ENCODE peak calls at places on chromosomes 1 and 21, in seven cellular contexts. One of them, this sample, is unnamed.

GRCh38 chr1:203038217-203038741 is 12.0 kb downstream of the PPFIA4 start:
- DNase-seq in left ventricle myocardium inferior: peak; percentile 70
- DNase-seq in aorta: peak; percentile 91
- DNase-seq in heart left ventricle: peak; percentile 80
- DNase-seq in body of pancreas: peak; percentile 20
- DNase-seq in Peyer's patch: no peak
- DNase-seq in thoracic aorta: peak; percentile 67
- DNase-seq in this sample: no peak

GRCh38 chr1:212975607-212975918 is 25.2 kb downstream of the VASH2 start:
- DNase-seq in aorta: no peak
- DNase-seq in heart left ventricle: no peak
- DNase-seq in Peyer's patch: no peak
- DNase-seq in thoracic aorta: no peak
- DNase-seq in left ventricle myocardium inferior: no peak
- DNase-seq in body of pancreas: no peak
- DNase-seq in this sample: no peak

GRCh38 chr1:237115035-237115434 is 73.1 kb downstream of the RYR2 start:
- DNase-seq in thoracic aorta: no peak
- DNase-seq in aorta: no peak
- DNase-seq in Peyer's patch: no peak
- DNase-seq in left ventricle myocardium inferior: no peak
- DNase-seq in heart left ventricle: no peak
- DNase-seq in body of pancreas: no peak
- DNase-seq in this sample: no peak

GRCh38 chr1:228348708-228349467 is 57.7 kb downstream of the TRIM11 start:
- DNase-seq in aorta: peak; percentile 15
- DNase-seq in body of pancreas: peak; percentile 2
- DNase-seq in Peyer's patch: no peak
- DNase-seq in heart left ventricle: no peak
- DNase-seq in thoracic aorta: no peak
- DNase-seq in left ventricle myocardium inferior: peak; percentile 4
- DNase-seq in this sample: no peak

GRCh38 chr1:200973937-200974657 is 49.4 kb downstream of the KIF21B start:
- DNase-seq in left ventricle myocardium inferior: no peak
- DNase-seq in heart left ventricle: peak; percentile 50
- DNase-seq in Peyer's patch: peak; percentile 58
- DNase-seq in aorta: peak; percentile 62
- DNase-seq in thoracic aorta: no peak
- DNase-seq in body of pancreas: no peak
- DNase-seq in this sample: no peak

GRCh38 chr1:162942903-162943567 is 82.1 kb upstream of the CCDC190 start:
- DNase-seq in Peyer's patch: no peak
- DNase-seq in left ventricle myocardium inferior: no peak
- DNase-seq in thoracic aorta: no peak
- DNase-seq in aorta: no peak
- DNase-seq in heart left ventricle: no peak
- DNase-seq in body of pancreas: no peak
- DNase-seq in this sample: no peak

GRCh38 chr1:66351913-66352312 is 182.0 kb upstream of the SGIP1 start:
- DNase-seq in body of pancreas: no peak
- DNase-seq in thoracic aorta: no peak
- DNase-seq in heart left ventricle: no peak
- DNase-seq in left ventricle myocardium inferior: no peak
- DNase-seq in aorta: no peak
- DNase-seq in Peyer's patch: no peak
- DNase-seq in this sample: no peak

GRCh38 chr1:231949277-231950122 is 322.9 kb downstream of the DISC1 start:
- DNase-seq in body of pancreas: no peak
- DNase-seq in aorta: no peak
- DNase-seq in thoracic aorta: no peak
- DNase-seq in heart left ventricle: no peak
- DNase-seq in Peyer's patch: no peak
- DNase-seq in left ventricle myocardium inferior: peak; percentile 29
- DNase-seq in this sample: no peak

GRCh38 chr1:234280500-234280899 is 92.8 kb upstream of the COA6 start:
- DNase-seq in aorta: no peak
- DNase-seq in body of pancreas: no peak
- DNase-seq in heart left ventricle: no peak
- DNase-seq in Peyer's patch: no peak
- DNase-seq in thoracic aorta: no peak
- DNase-seq in left ventricle myocardium inferior: no peak
- DNase-seq in this sample: no peak

GRCh38 chr21:34369741-34370140 is 5.6 kb upstream of the SMIM11 start:
- DNase-seq in Peyer's patch: no peak
- DNase-seq in aorta: no peak
- DNase-seq in left ventricle myocardium inferior: no peak
- DNase-seq in body of pancreas: no peak
- DNase-seq in heart left ventricle: no peak
- DNase-seq in thoracic aorta: no peak
- DNase-seq in this sample: no peak

GRCh38 chr1:161768986-161769672 is 3.0 kb downstream of the ATF6 start:
- DNase-seq in thoracic aorta: no peak
- DNase-seq in left ventricle myocardium inferior: no peak
- DNase-seq in heart left ventricle: no peak
- DNase-seq in Peyer's patch: no peak
- DNase-seq in aorta: no peak
- DNase-seq in body of pancreas: no peak
- DNase-seq in this sample: no peak

GRCh38 chr21:34958040-34958439 is 91.1 kb downstream of the RUNX1 start:
- DNase-seq in thoracic aorta: no peak
- DNase-seq in aorta: no peak
- DNase-seq in Peyer's patch: no peak
- DNase-seq in body of pancreas: no peak
- DNase-seq in heart left ventricle: no peak
- DNase-seq in left ventricle myocardium inferior: no peak
- DNase-seq in this sample: no peak

GRCh38 chr21:29390778-29391177 is 92.1 kb downstream of the BACH1 start:
- DNase-seq in left ventricle myocardium inferior: no peak
- DNase-seq in heart left ventricle: no peak
- DNase-seq in aorta: no peak
- DNase-seq in Peyer's patch: no peak
- DNase-seq in thoracic aorta: no peak
- DNase-seq in body of pancreas: no peak
- DNase-seq in this sample: no peak

GRCh38 chr21:17527240-17527639 is 14.4 kb downstream of the CXADR start:
- DNase-seq in left ventricle myocardium inferior: no peak
- DNase-seq in thoracic aorta: no peak
- DNase-seq in aorta: no peak
- DNase-seq in heart left ventricle: no peak
- DNase-seq in body of pancreas: no peak
- DNase-seq in Peyer's patch: no peak
- DNase-seq in this sample: peak; percentile 11

GRCh38 chr1:20771780-20772179 is 15.3 kb downstream of the HP1BP3 start:
- DNase-seq in aorta: no peak
- DNase-seq in body of pancreas: no peak
- DNase-seq in thoracic aorta: no peak
- DNase-seq in Peyer's patch: no peak
- DNase-seq in left ventricle myocardium inferior: no peak
- DNase-seq in heart left ventricle: no peak
- DNase-seq in this sample: no peak

DNA sequence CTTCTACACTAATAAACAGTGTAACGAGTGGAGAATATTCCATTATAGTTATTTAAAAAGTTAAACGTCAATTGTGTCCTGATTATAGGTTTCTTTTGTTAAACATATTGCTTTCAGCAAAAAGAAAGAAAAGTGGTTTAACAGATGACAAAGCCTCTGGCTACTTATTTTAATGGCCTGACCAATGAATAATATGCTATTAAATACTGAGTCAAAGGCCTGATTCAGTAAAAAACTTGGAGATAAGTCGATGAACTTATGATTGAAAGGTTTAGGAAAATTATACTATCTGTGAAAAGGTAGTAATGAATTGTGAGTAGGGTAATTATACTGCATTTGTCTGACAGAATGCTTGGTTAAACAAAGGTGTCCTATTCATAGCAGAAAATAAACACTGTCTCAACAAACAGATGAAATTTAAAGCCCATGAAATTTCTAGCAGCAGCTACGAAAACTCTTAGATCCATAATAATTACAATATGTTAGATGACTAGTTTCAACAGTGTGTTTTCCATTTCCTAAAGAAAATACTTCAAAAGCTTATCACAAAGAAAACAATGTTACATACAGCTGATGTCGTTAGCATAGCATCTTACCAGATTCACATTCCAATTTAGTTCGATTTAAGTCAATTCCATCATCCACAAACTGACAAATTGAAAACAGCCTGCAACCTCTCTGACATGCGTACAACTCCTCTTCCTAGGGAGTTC is 6.2 kb downstream of the TMEM59 start:
- DNase-seq in heart left ventricle: no peak
- DNase-seq in body of pancreas: no peak
- DNase-seq in Peyer's patch: no peak
- DNase-seq in left ventricle myocardium inferior: no peak
- DNase-seq in aorta: no peak
- DNase-seq in thoracic aorta: no peak
- DNase-seq in this sample: no peak
- H3K4me1 ChIP-seq in heart left ventricle: peaks cover 70% of the 10 kb centered on the region
- H3K4me1 ChIP-seq in body of pancreas: peaks cover 47% of the 10 kb centered on the region
- H3K4me1 ChIP-seq in Peyer's patch: no peaks in the 10 kb centered on the region
- H3K4me1 ChIP-seq in left ventricle myocardium inferior: peaks cover 73% of the 10 kb centered on the region
- H3K4me1 ChIP-seq in aorta: peaks cover 1% of the 10 kb centered on the region
- H3K4me1 ChIP-seq in thoracic aorta: peaks cover 29% of the 10 kb centered on the region
- H3K4me1 ChIP-seq in this sample: peaks cover 2% of the 10 kb centered on the region

GRCh38 chr1:46490603-46491499 is 1.2 kb downstream of the DMBX1 start:
- DNase-seq in body of pancreas: no peak
- DNase-seq in Peyer's patch: no peak
- DNase-seq in thoracic aorta: no peak
- DNase-seq in heart left ventricle: peak; percentile 45
- DNase-seq in aorta: peak; percentile 72
- DNase-seq in left ventricle myocardium inferior: no peak
- DNase-seq in this sample: no peak
- H3K27me3 ChIP-seq in body of pancreas: peaks cover 6% of the 10 kb centered on the region
- H3K27me3 ChIP-seq in Peyer's patch: peaks cover 57% of the 10 kb centered on the region
- H3K27me3 ChIP-seq in thoracic aorta: peaks cover 8% of the 10 kb centered on the region
- H3K27me3 ChIP-seq in heart left ventricle: peaks cover 100% of the 10 kb centered on the region
- H3K27me3 ChIP-seq in aorta: no peaks in the 10 kb centered on the region
- H3K27me3 ChIP-seq in left ventricle myocardium inferior: peaks cover 100% of the 10 kb centered on the region
- H3K27me3 ChIP-seq in this sample: peaks cover 46% of the 10 kb centered on the region

DNA sequence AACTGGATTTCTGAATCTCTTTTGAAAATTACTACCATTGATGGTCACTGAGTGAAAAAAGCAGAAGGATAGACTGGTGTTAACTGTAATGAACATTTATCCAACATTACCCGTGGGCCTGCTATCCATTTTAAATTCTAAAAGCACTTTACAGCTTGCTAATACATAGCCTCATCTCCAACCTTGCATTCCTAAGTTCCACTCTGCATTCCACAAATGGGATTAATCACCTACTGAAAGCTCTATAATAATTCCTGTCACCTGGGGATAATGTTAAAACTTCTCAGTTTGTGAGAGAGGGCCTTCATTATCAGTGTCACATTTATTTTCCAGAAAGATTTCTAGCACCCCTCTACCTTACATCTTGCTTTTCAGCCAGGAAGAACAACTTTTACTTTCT is 38.2 kb downstream of the PTPRC start:
- DNase-seq in left ventricle myocardium inferior: no peak
- DNase-seq in heart left ventricle: no peak
- DNase-seq in thoracic aorta: no peak
- DNase-seq in Peyer's patch: no peak
- DNase-seq in aorta: no peak
- DNase-seq in body of pancreas: no peak
- DNase-seq in this sample: no peak
- H3K4me1 ChIP-seq in left ventricle myocardium inferior: no peaks in the 10 kb centered on the region
- H3K4me1 ChIP-seq in heart left ventricle: no peaks in the 10 kb centered on the region
- H3K4me1 ChIP-seq in thoracic aorta: no peaks in the 10 kb centered on the region
- H3K4me1 ChIP-seq in Peyer's patch: no peaks in the 10 kb centered on the region
- H3K4me1 ChIP-seq in aorta: no peaks in the 10 kb centered on the region
- H3K4me1 ChIP-seq in body of pancreas: peaks cover 4% of the 10 kb centered on the region
- H3K4me1 ChIP-seq in this sample: no peaks in the 10 kb centered on the region

GRCh38 chr1:214010717-214011116 is 22.9 kb downstream of the PROX1 start:
- DNase-seq in Peyer's patch: no peak
- DNase-seq in body of pancreas: no peak
- DNase-seq in thoracic aorta: no peak
- DNase-seq in aorta: no peak
- DNase-seq in left ventricle myocardium inferior: no peak
- DNase-seq in heart left ventricle: no peak
- DNase-seq in this sample: no peak
- H3K27me3 ChIP-seq in Peyer's patch: no peaks in the 10 kb centered on the region
- H3K27me3 ChIP-seq in body of pancreas: no peaks in the 10 kb centered on the region
- H3K27me3 ChIP-seq in thoracic aorta: no peaks in the 10 kb centered on the region
- H3K27me3 ChIP-seq in aorta: no peaks in the 10 kb centered on the region
- H3K27me3 ChIP-seq in left ventricle myocardium inferior: no peaks in the 10 kb centered on the region
- H3K27me3 ChIP-seq in heart left ventricle: no peaks in the 10 kb centered on the region
- H3K27me3 ChIP-seq in this sample: no peaks in the 10 kb centered on the region

GRCh38 chr1:30742300-30742962 is 15.1 kb downstream of the LAPTM5 start:
- DNase-seq in aorta: no peak
- DNase-seq in thoracic aorta: no peak
- DNase-seq in Peyer's patch: no peak
- DNase-seq in left ventricle myocardium inferior: no peak
- DNase-seq in heart left ventricle: no peak
- DNase-seq in body of pancreas: no peak
- DNase-seq in this sample: no peak
- H3K4me1 ChIP-seq in aorta: no peaks in the 10 kb centered on the region
- H3K4me1 ChIP-seq in thoracic aorta: peaks cover 10% of the 10 kb centered on the region
- H3K4me1 ChIP-seq in Peyer's patch: no peaks in the 10 kb centered on the region
- H3K4me1 ChIP-seq in left ventricle myocardium inferior: no peaks in the 10 kb centered on the region
- H3K4me1 ChIP-seq in heart left ventricle: no peaks in the 10 kb centered on the region
- H3K4me1 ChIP-seq in body of pancreas: peaks cover 7% of the 10 kb centered on the region
- H3K4me1 ChIP-seq in this sample: no peaks in the 10 kb centered on the region

GRCh38 chr21:45994086-45994661 is 12.6 kb downstream of the COL6A1 start:
- DNase-seq in thoracic aorta: no peak
- DNase-seq in left ventricle myocardium inferior: peak; percentile 17
- DNase-seq in heart left ventricle: peak; percentile 64
- DNase-seq in aorta: peak; percentile 69
- DNase-seq in Peyer's patch: peak; percentile 42
- DNase-seq in body of pancreas: peak; percentile 7
- DNase-seq in this sample: no peak

GRCh38 chr21:45996311-45997204 is 15.0 kb downstream of the COL6A1 start:
- DNase-seq in left ventricle myocardium inferior: peak; percentile 11
- DNase-seq in Peyer's patch: peak; percentile 41
- DNase-seq in aorta: peak; percentile 75
- DNase-seq in heart left ventricle: peak; percentile 56
- DNase-seq in thoracic aorta: no peak
- DNase-seq in body of pancreas: peak; percentile 10
- DNase-seq in this sample: no peak

GRCh38 chr21:45994738-45995685 is 13.4 kb downstream of the COL6A1 start:
- DNase-seq in body of pancreas: no peak
- DNase-seq in left ventricle myocardium inferior: peak; percentile 11
- DNase-seq in thoracic aorta: no peak
- DNase-seq in aorta: peak; percentile 73
- DNase-seq in Peyer's patch: peak; percentile 39
- DNase-seq in heart left ventricle: peak; percentile 56
- DNase-seq in this sample: no peak

GRCh38 chr21:45997205-45997494 is 15.6 kb downstream of the COL6A1 start:
- DNase-seq in Peyer's patch: no peak
- DNase-seq in thoracic aorta: no peak
- DNase-seq in body of pancreas: no peak
- DNase-seq in left ventricle myocardium inferior: no peak
- DNase-seq in aorta: no peak
- DNase-seq in heart left ventricle: peak; percentile 38
- DNase-seq in this sample: no peak

GRCh38 chr21:45995686-45996179 is 14.2 kb downstream of the COL6A1 start:
- DNase-seq in body of pancreas: peak; percentile 10
- DNase-seq in aorta: peak; percentile 72
- DNase-seq in heart left ventricle: peak; percentile 40
- DNase-seq in thoracic aorta: peak; percentile 1
- DNase-seq in left ventricle myocardium inferior: peak; percentile 10
- DNase-seq in Peyer's patch: no peak
- DNase-seq in this sample: no peak
- H3K27me3 ChIP-seq in body of pancreas: no peaks in the 10 kb centered on the region
- H3K27me3 ChIP-seq in aorta: no peaks in the 10 kb centered on the region
- H3K27me3 ChIP-seq in heart left ventricle: no peaks in the 10 kb centered on the region
- H3K27me3 ChIP-seq in thoracic aorta: no peaks in the 10 kb centered on the region
- H3K27me3 ChIP-seq in left ventricle myocardium inferior: no peaks in the 10 kb centered on the region
- H3K27me3 ChIP-seq in Peyer's patch: no peaks in the 10 kb centered on the region
- H3K27me3 ChIP-seq in this sample: no peaks in the 10 kb centered on the region